ENCODE peak calls at places on chromosome 11, in four cellular contexts. O is K562, K is HepG2, Q is GM12878. G is an unnamed sample.

GRCh38 chr11:21810650-21811049 is 382.2 kb upstream of the ANO5 start:
- DNase-seq in O (no peak), Q (no peak), K (peak), G (no peak)

GRCh38 chr11:60875366-60875720 is 8.0 kb downstream of the ZP1 start:
- DNase-seq in Q (no peak), K (no peak), O (no peak), G (no peak)

GRCh38 chr11:105081412-105082150 is 36.4 kb upstream of the CARD16 start:
- DNase-seq in K (no peak), O (no peak), Q (no peak), G (no peak)

GRCh38 chr11:74013141-74013540 is 4.3 kb upstream of the UCP3 start:
- DNase-seq in Q (no peak), O (no peak), K (no peak), G (no peak)

GRCh38 chr11:25065711-25066110 is 568.9 kb downstream of the LUZP2 start:
- DNase-seq in Q (no peak), O (no peak), K (no peak), G (no peak)

GRCh38 chr11:67351275-67352005 is 1.9 kb downstream of the POLD4 start:
- DNase-seq in Q (no peak), K (no peak), O (peak), G (peak)

GRCh38 chr11:96324912-96325311 is 18.1 kb downstream of the MAML2 start:
- DNase-seq in Q (no peak), O (no peak), K (no peak), G (no peak)

GRCh38 chr11:61091373-61092279 is 10.7 kb upstream of the CD5 start:
- DNase-seq in Q (no peak), K (no peak), O (peak), G (no peak)

GRCh38 chr11:85752890-85753581 is 57.9 kb downstream of the SYTL2 start:
- DNase-seq in Q (no peak), O (no peak), K (no peak), G (no peak)

GRCh38 chr11:85718126-85718943 is 32.3 kb upstream of the CCDC89 start:
- DNase-seq in O (no peak), K (no peak), Q (no peak), G (no peak)

GRCh38 chr11:112797653-112798293 is 163.4 kb upstream of the NCAM1 start:
- DNase-seq in Q (no peak), K (peak), O (peak), G (peak)

GRCh38 chr11:134510641-134511040 is 98.6 kb upstream of the B3GAT1 start:
- DNase-seq in O (no peak), Q (no peak), K (no peak), G (no peak)

GRCh38 chr11:110196884-110197420 is 99.5 kb downstream of the RDX start:
- DNase-seq in O (no peak), Q (no peak), K (no peak), G (no peak)

GRCh38 chr11:70108250-70108649 is 30.1 kb downstream of the ANO1 start:
- DNase-seq in Q (no peak), O (no peak), K (no peak), G (no peak)

DNA sequence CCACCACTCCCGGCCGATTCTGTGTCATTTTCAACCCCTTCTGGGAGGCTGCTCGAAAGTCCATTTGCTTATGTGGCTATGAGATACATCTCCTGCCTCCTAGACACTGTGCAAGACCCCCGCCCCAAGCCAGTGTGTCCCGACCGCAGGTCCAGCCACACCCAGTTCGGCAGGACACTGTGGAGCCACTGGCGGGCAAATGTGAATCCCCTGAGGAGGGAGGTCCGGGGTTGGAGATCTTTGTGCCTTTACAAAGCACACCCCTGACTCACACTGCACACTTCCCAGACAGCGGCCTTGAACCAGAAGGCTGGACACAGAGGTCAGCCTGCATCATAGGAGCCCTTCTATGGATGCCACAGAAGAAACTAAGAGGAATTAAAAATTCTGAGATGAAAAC is 17.4 kb downstream of the FXYD6 start:
- DNase-seq in O (no peak), K (no peak), Q (no peak), G (no peak)
- TF ChIP-seq USF2 in O (no peak), K (no peak), Q (no peak), G (no peak)

GRCh38 chr11:36123353-36124220 is 165.6 kb downstream of the COMMD9 start:
- DNase-seq in K (no peak), O (no peak), Q (no peak), G (no peak)
- TF ChIP-seq ESRRA in K (no peak), O (no peak), Q (no peak), G (no peak)

GRCh38 chr11:57312511-57313021 is 12.2 kb downstream of the TNKS1BP1 start:
- DNase-seq in K (no peak), O (no peak), Q (no peak), G (no peak)
- TF ChIP-seq TCF7 in K (no peak), O (no peak), Q (no peak), G (no peak)

DNA sequence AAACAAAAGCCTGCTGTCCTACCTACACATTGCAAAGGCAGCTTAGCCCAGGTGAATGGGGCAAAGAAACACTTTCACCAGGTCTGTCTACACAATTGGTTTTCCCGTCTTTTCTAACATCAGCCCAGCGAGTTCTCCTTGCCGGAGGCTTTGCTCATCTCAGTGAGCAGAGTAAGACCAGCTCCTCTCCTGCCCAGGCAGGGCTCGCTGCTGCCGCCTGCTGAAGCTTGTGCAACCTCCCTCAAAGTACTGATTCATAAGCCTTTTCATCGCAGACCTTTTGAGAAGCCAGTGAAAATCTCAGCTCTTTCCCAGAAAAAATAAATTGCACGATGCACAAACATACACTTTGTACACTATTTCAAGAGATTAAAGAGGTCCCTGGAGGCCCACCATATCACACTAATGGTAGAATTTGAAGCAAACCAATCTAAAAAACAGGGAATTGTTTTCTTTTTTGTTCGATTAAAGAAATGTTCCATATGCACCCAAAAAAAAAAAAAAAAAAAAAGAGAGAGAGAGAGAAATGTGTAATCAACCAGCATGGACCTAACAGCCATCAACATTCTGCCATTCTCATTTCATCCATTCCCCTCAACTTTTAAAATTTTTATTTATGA is 328.1 kb upstream of the MPPED2 start:
- DNase-seq in Q (no peak), K (peak), O (peak), G (peak)
- TF ChIP-seq USF2 in Q (no peak), K (no peak), O (no peak), G (no peak)

GRCh38 chr11:115423728-115424459 is 80.3 kb downstream of the CADM1 start:
- DNase-seq in Q (no peak), O (no peak), K (no peak), G (no peak)

GRCh38 chr11:115421338-115422012 is 82.7 kb downstream of the CADM1 start:
- DNase-seq in O (no peak), Q (no peak), K (no peak), G (no peak)

GRCh38 chr11:115422013-115422697 is 82.1 kb downstream of the CADM1 start:
- DNase-seq in K (no peak), O (no peak), Q (no peak), G (no peak)

GRCh38 chr11:115425243-115425642 is 79.0 kb downstream of the CADM1 start:
- DNase-seq in K (no peak), Q (no peak), O (no peak), G (no peak)

GRCh38 chr11:115425816-115426215 is 78.4 kb downstream of the CADM1 start:
- DNase-seq in O (no peak), K (no peak), Q (no peak), G (no peak)
- TF ChIP-seq ESRRA in O (no peak), K (no peak), Q (no peak), G (no peak)

DNA sequence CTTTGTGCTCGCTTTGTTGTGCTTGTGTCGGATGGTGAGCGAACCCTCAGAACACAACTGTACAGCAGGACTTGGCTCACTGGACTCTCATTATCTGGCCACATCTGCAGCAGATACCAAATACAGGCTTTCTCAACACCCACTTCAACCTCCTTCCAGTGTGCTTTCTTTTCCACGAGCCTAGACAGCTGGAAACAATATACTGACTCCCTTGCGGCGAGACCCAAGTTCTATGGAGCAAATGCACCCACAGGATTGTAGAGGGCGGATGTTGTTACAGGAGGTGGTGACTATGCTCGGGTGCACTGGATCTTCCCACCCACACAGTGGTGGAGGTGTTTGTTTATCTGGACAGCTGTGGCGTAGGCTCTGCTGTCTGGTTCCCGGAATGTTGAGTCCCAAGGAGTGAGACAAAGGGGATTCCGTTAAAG is 204.3 kb downstream of the TENM4 start:
- DNase-seq in K (no peak), O (no peak), Q (no peak), G (no peak)
- TF ChIP-seq TCF7 in K (no peak), O (no peak), Q (no peak), G (no peak)